ENCODE peak calls at places on chromosomes 16 and 17, in eight cellular contexts. A, U, F, N, X, Y, H and C are unnamed samples.

GRCh38 chr16:71754652-71755051 is 30.2 kb upstream of the PHLPP2 start:
- DNase-seq in A (no peak), U (no peak), Y (no peak), N (no peak), F (no peak), X (no peak), H (no peak), C (no peak)

GRCh38 chr17:78387982-78388941 is 9.8 kb downstream of the PGS1 start:
- DNase-seq in N (peak), A (peak), Y (no peak), U (no peak), H (no peak), F (peak), X (no peak), C (no peak)

GRCh38 chr17:7177210-7177953 is 1.8 kb downstream of the ASGR1 start:
- DNase-seq in H (peak), Y (peak), X (peak), U (peak), A (peak), N (peak), F (peak), C (peak)

GRCh38 chr16:66800856-66801255 is 528 bp downstream of the TERB1 start:
- DNase-seq in U (no peak), Y (no peak), X (no peak), N (no peak), A (no peak), H (no peak), F (no peak), C (no peak)

GRCh38 chr17:3636908-3637373 is 381 bp downstream of the CTNS start:
- DNase-seq in N (peak), Y (no peak), H (no peak), F (no peak), A (no peak), U (no peak), X (no peak), C (peak)

GRCh38 chr17:47735536-47736011 is 2.5 kb downstream of the TBX21 start:
- DNase-seq in F (no peak), X (no peak), U (no peak), A (no peak), H (no peak), Y (no peak), N (peak), C (peak)

GRCh38 chr16:59988591-59988990 is 1254.5 kb upstream of the GOT2 start:
- DNase-seq in H (no peak), Y (no peak), X (no peak), N (no peak), U (no peak), A (no peak), F (no peak), C (no peak)

GRCh38 chr16:52450906-52451305 is 96.0 kb downstream of the TOX3 start:
- DNase-seq in N (no peak), U (no peak), F (no peak), A (no peak), H (no peak), X (no peak), Y (no peak), C (no peak)

GRCh38 chr17:42431758-42432161 is 8.7 kb upstream of the CAVIN1 start:
- DNase-seq in U (no peak), N (no peak), A (no peak), H (no peak), X (no peak), F (no peak), Y (no peak), C (no peak)

GRCh38 chr16:1150511-1150982 is 2.4 kb upstream of the CACNA1H start:
- DNase-seq in A (no peak), H (no peak), F (no peak), N (no peak), U (no peak), Y (peak), X (no peak), C (peak)

GRCh38 chr17:73291260-73291801 is 20.5 kb downstream of the CDC42EP4 start:
- DNase-seq in Y (peak), U (no peak), F (peak), X (no peak), N (peak), H (no peak), A (peak), C (peak)

GRCh38 chr16:48687421-48688038 is 77.5 kb upstream of the N4BP1 start:
- DNase-seq in H (no peak), A (peak), X (peak), N (peak), F (no peak), Y (peak), U (peak), C (peak)
- TF ChIP-seq CTCF in H (peak), A (peak), X (peak), N (peak), F (peak), Y (peak), U (peak), C (peak)

GRCh38 chr17:1563786-1564613 is 1.4 kb upstream of the PITPNA start:
- DNase-seq in Y (no peak), U (no peak), A (no peak), H (no peak), X (no peak), F (peak), N (no peak), C (no peak)

GRCh38 chr17:1559743-1560581 is 2.6 kb downstream of the PITPNA start:
- DNase-seq in A (no peak), X (no peak), N (no peak), Y (no peak), F (peak), U (no peak), H (no peak), C (no peak)

GRCh38 chr17:1560582-1561170 is 1.9 kb downstream of the PITPNA start:
- DNase-seq in Y (no peak), N (no peak), A (no peak), U (no peak), X (no peak), F (peak), H (no peak), C (no peak)

GRCh38 chr17:1562178-1562643 is 381 bp downstream of the PITPNA start:
- DNase-seq in Y (no peak), H (no peak), U (peak), A (peak), X (no peak), N (peak), F (peak), C (no peak)

GRCh38 chr17:1561420-1562177 is 993 bp downstream of the PITPNA start:
- DNase-seq in A (no peak), X (peak), Y (no peak), N (peak), H (peak), U (peak), F (peak), C (peak)
- TF ChIP-seq CTCF in A (no peak), X (no peak), Y (peak), N (peak), H (peak), U (peak), F (no peak), C (peak)

GRCh38 chr17:80284631-80285030 is 24.0 kb downstream of the RNF213 start:
- DNase-seq in H (no peak), X (no peak), U (no peak), Y (no peak), F (peak), N (no peak), A (no peak), C (no peak)
- TF ChIP-seq CTCF in H (no peak), X (no peak), U (no peak), Y (peak), F (no peak), N (no peak), A (no peak), C (no peak)

DNA sequence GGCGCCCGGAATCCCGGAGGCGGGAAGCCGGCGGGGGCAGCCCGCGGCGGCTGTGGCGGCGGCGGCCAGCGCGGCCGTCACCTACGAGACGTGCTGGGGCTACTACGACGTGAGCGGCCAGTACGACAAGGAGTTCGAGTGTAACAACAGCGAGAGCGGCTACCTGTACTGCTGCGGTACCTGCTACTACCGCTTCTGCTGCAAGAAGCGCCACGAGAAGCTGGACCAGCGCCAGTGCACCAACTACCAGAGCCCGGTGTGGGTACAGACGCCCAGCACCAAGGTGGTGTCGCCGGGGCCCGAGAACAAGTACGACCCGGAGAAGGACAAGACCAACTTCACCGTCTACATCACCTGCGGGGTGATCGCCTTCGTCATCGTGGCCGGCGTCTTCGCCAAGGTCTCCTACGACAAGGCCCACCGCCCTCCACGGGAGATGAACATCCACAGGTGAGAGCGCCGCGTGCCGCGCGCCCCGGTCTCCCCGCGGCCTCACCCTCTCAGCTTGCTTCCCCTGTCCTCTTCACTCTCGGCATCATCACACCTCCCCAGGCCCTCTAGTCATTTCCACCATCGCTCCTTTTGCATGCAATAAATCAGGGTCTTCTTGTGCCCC is 706 bp downstream of the SHISA6 start:
- DNase-seq in U (no peak), A (no peak), N (no peak), X (no peak), H (no peak), Y (no peak), F (peak), C (no peak)
- TF ChIP-seq CTCF in U (no peak), A (no peak), N (no peak), X (no peak), H (no peak), Y (no peak), F (no peak), C (no peak)

GRCh38 chr16:55297910-55298175 is 26.2 kb upstream of the IRX6 start:
- DNase-seq in H (no peak), N (no peak), A (peak), Y (peak), U (no peak), F (no peak), X (no peak), C (no peak)

GRCh38 chr16:55297062-55297909 is 26.7 kb upstream of the IRX6 start:
- DNase-seq in F (no peak), U (no peak), N (no peak), H (no peak), A (peak), Y (no peak), X (no peak), C (no peak)

GRCh38 chr16:55302635-55303034 is 21.4 kb upstream of the IRX6 start:
- DNase-seq in N (no peak), X (peak), A (no peak), F (no peak), Y (no peak), U (no peak), H (no peak), C (no peak)

DNA sequence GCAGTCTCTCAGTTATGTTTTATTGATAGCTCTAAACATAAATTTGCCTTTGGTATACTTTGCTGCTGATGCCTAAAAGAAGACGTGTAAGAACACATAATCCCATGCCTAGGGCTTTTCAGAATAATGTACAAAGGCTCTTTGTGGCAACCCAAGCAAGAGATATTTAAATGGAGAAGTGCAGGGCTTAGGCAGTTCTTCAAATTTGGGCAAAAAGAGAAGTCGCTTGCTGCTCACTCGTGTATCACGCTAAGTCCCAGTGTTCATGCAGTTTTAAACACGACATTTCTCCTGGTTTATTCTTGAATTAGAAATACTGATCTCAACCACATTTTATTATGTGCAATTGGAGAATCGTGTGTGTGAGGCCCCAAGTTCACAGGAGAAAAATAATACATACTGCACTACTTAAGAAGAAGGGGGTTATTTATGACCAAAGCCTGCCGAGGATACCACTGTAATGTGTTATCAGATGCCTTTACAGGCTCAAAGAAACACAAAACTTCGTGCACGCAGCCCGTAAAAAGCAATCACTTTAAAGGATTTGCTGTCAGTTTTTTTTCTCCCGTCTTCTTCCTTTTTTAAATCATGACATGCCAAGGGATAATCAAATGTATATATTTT is 22.5 kb upstream of the IRX6 start:
- DNase-seq in F (no peak), Y (no peak), X (no peak), A (no peak), U (no peak), H (no peak), N (no peak), C (no peak)
- TF ChIP-seq CTCF in F (no peak), Y (no peak), X (no peak), A (no peak), U (no peak), H (no peak), N (no peak), C (no peak)

GRCh38 chr17:40318835-40319332 is 9.9 kb downstream of the RARA start:
- DNase-seq in A (no peak), F (peak), Y (no peak), X (no peak), N (no peak), H (no peak), U (no peak), C (peak)
- TF ChIP-seq CTCF in A (no peak), F (no peak), Y (peak), X (no peak), N (no peak), H (no peak), U (no peak), C (no peak)

GRCh38 chr16:88681084-88681680 is 5.1 kb downstream of the SNAI3 start:
- DNase-seq in U (no peak), X (no peak), Y (no peak), A (no peak), H (no peak), N (peak), F (peak), C (peak)
- TF ChIP-seq CTCF in U (peak), X (peak), Y (peak), A (no peak), H (no peak), N (peak), F (no peak), C (peak)

GRCh38 chr16:2459647-2460390 is at the start of gene TEDC2:
- DNase-seq in H (peak), U (peak), X (peak), Y (peak), A (peak), N (peak), F (peak), C (peak)
- TF ChIP-seq CTCF in H (no peak), U (no peak), X (no peak), Y (no peak), A (no peak), N (no peak), F (no peak), C (no peak)

GRCh38 chr17:50697076-50697475 is 10.6 kb downstream of the ANKRD40 start:
- DNase-seq in Y (no peak), U (no peak), F (no peak), H (no peak), X (no peak), N (no peak), A (no peak), C (no peak)
- TF ChIP-seq CTCF in Y (no peak), U (no peak), F (no peak), H (no peak), X (no peak), N (no peak), A (no peak), C (no peak)

GRCh38 chr16:3264137-3265036 is 8.0 kb upstream of the MEFV start:
- DNase-seq in Y (peak), X (peak), N (peak), H (peak), A (peak), U (peak), F (peak), C (peak)
- TF ChIP-seq CTCF in Y (peak), X (no peak), N (peak), H (no peak), A (no peak), U (peak), F (peak), C (no peak)